ENCODE peak calls at places on chromosomes 11 and 22, in four cellular contexts. One of them, this sample, is unnamed.

GRCh38 chr11:86497310-86497709 is 122.6 kb downstream of the CCDC81 start:
- DNase-seq in left ventricle myocardium inferior: no peak
- DNase-seq in neural progenitor cell: no peak
- DNase-seq in cardiac muscle cell: no peak
- DNase-seq in this sample: no peak

GRCh38 chr11:1564535-1565172 is 7.4 kb downstream of the DUSP8 start:
- DNase-seq in left ventricle myocardium inferior: peak
- DNase-seq in neural progenitor cell: peak
- DNase-seq in cardiac muscle cell: peak
- DNase-seq in this sample: peak

GRCh38 chr22:29916007-29916544 is 33.1 kb downstream of the MTMR3 start:
- DNase-seq in left ventricle myocardium inferior: no peak
- DNase-seq in neural progenitor cell: no peak
- DNase-seq in cardiac muscle cell: no peak
- DNase-seq in this sample: no peak

GRCh38 chr22:47094861-47095330 is 332.4 kb downstream of the TBC1D22A start:
- DNase-seq in left ventricle myocardium inferior: no peak
- DNase-seq in neural progenitor cell: no peak
- DNase-seq in cardiac muscle cell: no peak
- DNase-seq in this sample: no peak

GRCh38 chr11:126161146-126161458 is 50.3 kb downstream of the RPUSD4 start:
- DNase-seq in left ventricle myocardium inferior: no peak
- DNase-seq in neural progenitor cell: no peak
- DNase-seq in cardiac muscle cell: no peak
- DNase-seq in this sample: no peak

GRCh38 chr11:34890089-34890488 is 26.1 kb downstream of the APIP start:
- DNase-seq in left ventricle myocardium inferior: no peak
- DNase-seq in neural progenitor cell: no peak
- DNase-seq in cardiac muscle cell: no peak
- DNase-seq in this sample: no peak

GRCh38 chr11:134882671-134883318 is 470.8 kb upstream of the B3GAT1 start:
- DNase-seq in left ventricle myocardium inferior: no peak
- DNase-seq in neural progenitor cell: no peak
- DNase-seq in cardiac muscle cell: no peak
- DNase-seq in this sample: no peak

GRCh38 chr11:20854214-20854613 is 184.8 kb downstream of the NELL1 start:
- DNase-seq in left ventricle myocardium inferior: no peak
- DNase-seq in neural progenitor cell: peak
- DNase-seq in cardiac muscle cell: peak
- DNase-seq in this sample: peak

GRCh38 chr11:116692318-116693106 is 80.3 kb downstream of the BUD13 start:
- DNase-seq in left ventricle myocardium inferior: no peak
- DNase-seq in neural progenitor cell: no peak
- DNase-seq in cardiac muscle cell: no peak
- DNase-seq in this sample: no peak

GRCh38 chr11:34972892-34973291 is 56.5 kb downstream of the PDHX start:
- DNase-seq in left ventricle myocardium inferior: no peak
- DNase-seq in neural progenitor cell: no peak
- DNase-seq in cardiac muscle cell: no peak
- DNase-seq in this sample: no peak

GRCh38 chr22:49094858-49095257 is 732.8 kb downstream of the BRD1 start:
- DNase-seq in left ventricle myocardium inferior: no peak
- DNase-seq in neural progenitor cell: no peak
- DNase-seq in cardiac muscle cell: no peak
- DNase-seq in this sample: no peak

GRCh38 chr11:65421204-65422103 is 1.1 kb upstream of the NEAT1 start:
- DNase-seq in left ventricle myocardium inferior: peak
- DNase-seq in neural progenitor cell: peak
- DNase-seq in cardiac muscle cell: peak
- DNase-seq in this sample: no peak

GRCh38 chr11:11818529-11819121 is 23.1 kb upstream of the USP47 start:
- DNase-seq in left ventricle myocardium inferior: no peak
- DNase-seq in neural progenitor cell: no peak
- DNase-seq in cardiac muscle cell: no peak
- DNase-seq in this sample: no peak

GRCh38 chr11:122984186-122985011 is 2.8 kb upstream of the BSX start:
- DNase-seq in left ventricle myocardium inferior: no peak
- DNase-seq in neural progenitor cell: peak
- DNase-seq in cardiac muscle cell: peak
- DNase-seq in this sample: peak

GRCh38 chr11:72613977-72614376 is 60.2 kb downstream of the PDE2A start:
- DNase-seq in left ventricle myocardium inferior: no peak
- DNase-seq in neural progenitor cell: no peak
- DNase-seq in cardiac muscle cell: no peak
- DNase-seq in this sample: no peak

GRCh38 chr11:126338346-126339055 is 17.0 kb upstream of the ST3GAL4 start:
- DNase-seq in left ventricle myocardium inferior: no peak
- DNase-seq in neural progenitor cell: no peak
- DNase-seq in cardiac muscle cell: no peak
- DNase-seq in this sample: no peak

GRCh38 chr22:21009638-21010425 is 5.1 kb upstream of the P2RX6 start:
- DNase-seq in left ventricle myocardium inferior: no peak
- DNase-seq in neural progenitor cell: peak
- DNase-seq in cardiac muscle cell: peak
- DNase-seq in this sample: peak

GRCh38 chr11:48006301-48006992 is 26.1 kb downstream of the PTPRJ start:
- DNase-seq in left ventricle myocardium inferior: no peak
- DNase-seq in neural progenitor cell: no peak
- DNase-seq in cardiac muscle cell: no peak
- DNase-seq in this sample: no peak

GRCh38 chr11:116234989-116235567 is 537.7 kb downstream of the BUD13 start:
- DNase-seq in left ventricle myocardium inferior: no peak
- DNase-seq in neural progenitor cell: no peak
- DNase-seq in cardiac muscle cell: no peak
- DNase-seq in this sample: no peak

GRCh38 chr11:111983187-111983986 is 41.8 kb upstream of the DLAT start:
- DNase-seq in left ventricle myocardium inferior: no peak
- DNase-seq in neural progenitor cell: peak
- DNase-seq in cardiac muscle cell: peak
- DNase-seq in this sample: peak

GRCh38 chr11:33718441-33718840 is 17.8 kb downstream of the CD59 start:
- DNase-seq in left ventricle myocardium inferior: no peak
- DNase-seq in neural progenitor cell: no peak
- DNase-seq in cardiac muscle cell: no peak
- DNase-seq in this sample: no peak

GRCh38 chr11:89660234-89660633 is 49.9 kb upstream of the TRIM77 start:
- DNase-seq in left ventricle myocardium inferior: no peak
- DNase-seq in neural progenitor cell: no peak
- DNase-seq in cardiac muscle cell: no peak
- DNase-seq in this sample: no peak

GRCh38 chr22:22942511-22943329 is 55.1 kb downstream of the IGLL5 start:
- DNase-seq in left ventricle myocardium inferior: peak
- DNase-seq in neural progenitor cell: peak
- DNase-seq in cardiac muscle cell: no peak
- DNase-seq in this sample: peak

DNA sequence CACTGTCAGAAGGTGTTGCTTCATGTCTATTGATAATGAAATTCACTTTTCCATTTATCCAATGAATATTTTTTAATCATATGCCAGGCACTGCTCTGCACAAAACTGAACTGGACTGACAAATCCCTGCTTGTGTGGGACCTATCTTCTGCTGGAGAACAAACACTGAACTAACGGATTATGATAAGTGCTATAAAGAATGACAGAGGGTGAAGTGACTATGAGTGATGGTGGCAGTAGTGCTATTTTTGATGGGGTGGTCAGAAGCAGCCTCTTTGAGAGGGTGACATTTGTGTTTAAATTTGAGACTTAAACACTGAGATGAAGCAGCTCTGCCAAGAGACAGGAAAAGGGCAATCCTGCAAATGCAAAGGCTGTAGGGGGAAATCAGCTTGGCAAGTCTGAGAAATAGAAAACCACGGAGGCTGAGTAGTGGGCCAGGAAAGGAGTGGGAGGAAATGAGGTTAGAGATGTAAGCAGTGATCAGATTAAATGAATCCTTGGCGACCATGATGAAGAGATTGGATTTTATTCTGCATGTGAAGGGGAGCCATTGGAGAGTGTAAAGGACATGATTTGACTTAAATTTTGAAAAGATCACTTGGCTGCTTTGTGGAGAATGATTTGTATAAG is 6.0 kb downstream of the TBCEL start:
- DNase-seq in left ventricle myocardium inferior: no peak
- DNase-seq in neural progenitor cell: no peak
- DNase-seq in cardiac muscle cell: no peak
- DNase-seq in this sample: no peak
- TF ChIP-seq CTCF in left ventricle myocardium inferior: no peak
- TF ChIP-seq CTCF in neural progenitor cell: no peak
- TF ChIP-seq CTCF in cardiac muscle cell: no peak
- TF ChIP-seq CTCF in this sample: no peak

GRCh38 chr22:37253164-37253660 is 9.1 kb upstream of the RAC2 start:
- DNase-seq in left ventricle myocardium inferior: no peak
- DNase-seq in neural progenitor cell: no peak
- DNase-seq in cardiac muscle cell: no peak
- DNase-seq in this sample: no peak
- TF ChIP-seq CTCF in left ventricle myocardium inferior: no peak
- TF ChIP-seq CTCF in neural progenitor cell: peak
- TF ChIP-seq CTCF in cardiac muscle cell: peak
- TF ChIP-seq CTCF in this sample: no peak

DNA sequence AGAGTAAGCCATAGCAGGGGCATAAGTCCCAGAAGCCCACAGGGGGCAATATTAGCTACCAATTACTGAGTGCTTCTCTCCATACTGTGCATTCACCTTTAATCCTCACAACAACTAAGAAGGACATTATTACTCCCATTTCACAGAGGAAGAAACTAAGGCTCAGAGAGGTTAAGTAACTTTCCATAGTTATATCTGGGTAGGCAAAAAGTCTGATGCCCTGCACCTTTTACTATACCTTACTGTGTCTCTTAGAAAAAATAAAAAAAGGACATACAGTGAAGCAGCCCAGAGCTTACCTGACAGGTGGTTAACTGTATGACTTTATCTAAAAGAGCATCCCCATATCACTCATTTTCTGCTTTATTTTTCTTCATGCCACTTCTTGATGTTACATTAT is 2.6 kb downstream of the SERGEF start:
- DNase-seq in left ventricle myocardium inferior: no peak
- DNase-seq in neural progenitor cell: no peak
- DNase-seq in cardiac muscle cell: no peak
- DNase-seq in this sample: no peak
- TF ChIP-seq CTCF in left ventricle myocardium inferior: no peak
- TF ChIP-seq CTCF in neural progenitor cell: no peak
- TF ChIP-seq CTCF in cardiac muscle cell: no peak
- TF ChIP-seq CTCF in this sample: no peak

GRCh38 chr11:45158891-45159605 is 12.6 kb downstream of the PRDM11 start:
- DNase-seq in left ventricle myocardium inferior: no peak
- DNase-seq in neural progenitor cell: no peak
- DNase-seq in cardiac muscle cell: no peak
- DNase-seq in this sample: no peak
- TF ChIP-seq CTCF in left ventricle myocardium inferior: no peak
- TF ChIP-seq CTCF in neural progenitor cell: no peak
- TF ChIP-seq CTCF in cardiac muscle cell: no peak
- TF ChIP-seq CTCF in this sample: no peak